ENCODE peak calls at places on chromosomes 7 and 10, in four cellular contexts. C is endothelial cell of umbilical vein, R is lower lobe of right lung, L is neural progenitor cell. M is an unnamed sample. For H3K27me3, the result is how much of the 10 kb centered on the place peaks cover.

GRCh38 chr7:127652333-127653248 is 597 bp downstream of the SND1 start:
- DNase-seq in R (no peak), C (peak), L (no peak), M (no peak)

GRCh38 chr7:121510858-121511482 is 114.9 kb upstream of the FAM3C start:
- DNase-seq in C (peak), R (no peak), L (peak), M (no peak)

GRCh38 chr7:37333075-37333474 is 115.6 kb downstream of the ELMO1 start:
- DNase-seq in R (no peak), C (peak), L (no peak), M (no peak)

GRCh38 chr7:40306596-40306995 is 171.8 kb downstream of the SUGCT start:
- DNase-seq in R (no peak), C (peak), L (no peak), M (no peak)

GRCh38 chr7:31687024-31687423 is at the start of gene PPP1R17:
- DNase-seq in C (no peak), L (peak), R (no peak), M (peak)

GRCh38 chr10:22552888-22553378 is 161.4 kb downstream of the PIP4K2A start:
- DNase-seq in R (no peak), C (no peak), L (peak), M (no peak)

GRCh38 chr7:97731736-97732370 is at the start of gene TAC1:
- DNase-seq in L (peak), C (no peak), R (peak), M (no peak)

GRCh38 chr7:129676017-129676897 is 64.7 kb downstream of the NRF1 start:
- DNase-seq in L (no peak), R (no peak), C (no peak), M (no peak)

GRCh38 chr10:86966008-86966654 is 2.2 kb upstream of the ADIRF start:
- DNase-seq in C (no peak), L (no peak), R (no peak), M (no peak)

GRCh38 chr7:24718977-24719491 is 38.2 kb downstream of the GSDME start:
- DNase-seq in L (no peak), C (no peak), R (no peak), M (no peak)

GRCh38 chr7:26090927-26091519 is 61.0 kb upstream of the NFE2L3 start:
- DNase-seq in L (peak), R (no peak), C (peak), M (no peak)

GRCh38 chr7:111012799-111013675 is 77.9 kb upstream of the LRRN3 start:
- DNase-seq in L (no peak), R (peak), C (peak), M (no peak)

GRCh38 chr10:102261196-102261595 is 15.9 kb downstream of the GBF1 start:
- DNase-seq in R (no peak), L (no peak), C (no peak), M (no peak)

GRCh38 chr10:77409697-77410471 is 227.7 kb downstream of the KCNMA1 start:
- DNase-seq in C (no peak), L (no peak), R (peak), M (no peak)

GRCh38 chr7:128676665-128677064 is 4.6 kb downstream of the GARIN1A start:
- DNase-seq in L (no peak), C (no peak), R (no peak), M (no peak)

GRCh38 chr10:69815099-69815498 is 13.4 kb downstream of the COL13A1 start:
- DNase-seq in R (no peak), C (no peak), L (no peak), M (no peak)

GRCh38 chr7:47609803-47610452 is 28.0 kb upstream of the TNS3 start:
- DNase-seq in R (no peak), C (no peak), L (no peak), M (peak)

DNA sequence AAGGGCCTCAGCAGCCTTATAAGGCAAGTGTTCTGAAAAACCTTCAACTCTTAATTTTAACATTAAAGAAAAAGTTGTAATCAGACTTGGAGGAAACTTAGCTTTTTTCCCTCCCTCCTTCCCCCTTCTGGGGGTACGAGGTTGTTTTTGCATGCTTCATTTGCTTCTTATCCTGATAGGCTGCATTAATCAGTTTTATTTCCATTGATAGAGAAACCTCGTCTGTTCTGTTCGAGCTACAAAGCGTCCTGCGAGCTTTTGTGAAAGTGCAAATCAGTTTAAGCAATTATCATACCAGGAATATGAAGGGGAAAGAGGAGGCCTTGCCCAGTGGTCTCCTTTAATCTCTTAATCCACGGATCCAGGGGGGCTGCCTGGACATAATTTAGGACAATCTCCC is 7.5 kb downstream of the EMX2 start:
- DNase-seq in C (no peak), L (peak), R (no peak), M (no peak)
- H3K27me3 ChIP-seq in C (half or more), L (half or more), R (half or more), M (half or more)

DNA sequence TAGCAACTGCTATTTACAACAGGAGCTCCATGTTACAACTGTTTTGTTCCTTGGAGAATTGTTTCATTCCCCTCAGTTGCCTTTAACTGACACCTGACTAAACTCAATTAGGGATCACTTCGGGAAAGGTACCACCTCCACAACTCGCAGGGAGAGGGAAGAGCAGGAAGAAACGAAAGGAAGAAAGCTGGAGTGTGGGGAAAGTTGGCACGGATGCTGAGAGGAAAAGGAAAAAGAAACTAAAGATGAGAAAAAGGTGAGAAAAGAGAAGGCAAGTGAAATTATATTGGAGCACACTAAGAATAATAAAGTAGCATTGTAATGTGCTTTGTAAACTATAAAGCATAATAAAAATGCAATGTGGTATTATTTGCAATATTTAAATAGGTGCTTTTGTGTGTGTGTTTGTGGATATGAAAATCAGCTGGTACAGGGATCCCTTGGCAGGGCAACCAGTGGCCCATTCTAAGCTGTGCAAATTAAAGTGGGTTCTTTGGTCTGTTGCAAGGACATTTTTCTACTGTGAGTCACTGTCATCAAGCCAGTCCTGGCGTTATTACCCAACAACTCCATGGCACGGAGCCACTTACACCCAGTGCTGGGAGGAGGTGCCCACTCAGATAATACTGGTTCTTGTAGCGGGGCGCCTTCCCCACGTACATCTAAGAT is 45.9 kb downstream of the HIPK2 start:
- DNase-seq in R (peak), C (peak), L (no peak), M (peak)
- H3K27ac ChIP-seq in R (peak), C (peak), L (no peak), M (peak)

DNA sequence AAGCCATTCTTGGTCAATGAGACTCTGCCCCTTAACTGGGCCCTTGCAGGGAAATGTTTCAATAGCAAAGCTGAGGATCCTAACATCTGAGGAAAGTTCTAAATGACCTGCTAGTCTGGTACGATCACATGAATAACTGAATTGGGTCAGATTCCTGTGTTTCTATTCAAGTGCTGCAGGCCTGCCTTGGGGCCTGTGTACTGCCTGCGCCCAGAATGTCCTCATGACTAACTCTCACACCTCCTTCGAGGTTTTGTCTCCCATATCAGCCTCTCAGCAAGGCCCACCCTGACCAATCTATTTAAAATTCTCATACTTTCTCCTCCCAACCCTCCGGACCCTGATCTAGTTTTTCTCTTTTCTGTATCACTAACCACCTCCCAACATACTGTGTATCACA is 4.4 kb downstream of the JAZF1 start:
- DNase-seq in R (no peak), L (no peak), C (no peak), M (no peak)
- H3K4me3 ChIP-seq in R (no peak), L (no peak), C (no peak), M (no peak)

GRCh38 chr10:93061594-93062498 is 1.2 kb downstream of the CYP26C1 start:
- DNase-seq in L (no peak), R (no peak), C (no peak), M (no peak)
- H3K27me3 ChIP-seq in L (half or more), R (half or more), C (under half), M (half or more)

DNA sequence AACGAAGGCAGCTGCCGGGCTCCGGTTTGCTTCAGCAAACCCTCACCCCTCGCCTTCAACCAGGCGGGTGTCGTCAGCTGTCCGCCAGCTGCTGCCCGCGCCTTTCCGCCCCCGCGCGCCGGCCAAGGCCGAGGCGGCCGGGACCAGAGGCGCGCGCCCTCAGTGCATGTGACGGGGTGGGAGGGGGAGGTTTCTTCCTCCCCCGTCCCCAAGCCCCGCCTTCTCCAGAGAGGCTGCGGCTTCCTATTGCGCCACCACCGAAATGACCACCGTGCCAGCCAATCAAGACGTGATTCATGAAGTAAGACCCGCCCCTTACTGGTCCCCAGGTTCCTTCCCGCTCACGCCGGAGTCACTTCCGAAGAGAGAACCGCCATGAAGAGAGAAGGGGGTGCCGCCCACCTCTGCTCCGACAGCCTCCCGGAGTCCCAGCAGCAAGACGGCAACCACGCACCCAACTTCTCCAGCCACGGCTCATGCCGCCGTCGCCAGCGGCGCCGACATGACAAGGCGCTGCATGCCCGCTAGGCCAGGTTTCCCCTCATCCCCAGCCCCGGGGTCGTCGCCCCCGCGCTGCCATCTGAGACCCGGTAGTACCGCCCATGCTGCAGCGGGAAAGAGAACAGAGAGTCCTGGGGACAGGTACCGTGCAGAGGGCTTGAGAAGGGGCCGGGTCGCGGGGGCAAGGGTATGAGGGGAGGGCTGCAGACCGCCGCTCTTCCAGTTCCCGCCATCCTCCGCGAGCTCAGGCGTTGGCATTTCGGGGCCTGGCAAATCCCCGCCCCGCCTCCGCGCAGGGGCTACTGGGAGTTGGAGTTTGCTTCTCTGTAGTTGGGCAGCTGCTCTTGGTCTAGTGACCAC is at the start of gene SLF2:
- DNase-seq in C (peak), R (peak), L (peak), M (peak)
- H3K27ac ChIP-seq in C (peak), R (peak), L (no peak), M (peak)

DNA sequence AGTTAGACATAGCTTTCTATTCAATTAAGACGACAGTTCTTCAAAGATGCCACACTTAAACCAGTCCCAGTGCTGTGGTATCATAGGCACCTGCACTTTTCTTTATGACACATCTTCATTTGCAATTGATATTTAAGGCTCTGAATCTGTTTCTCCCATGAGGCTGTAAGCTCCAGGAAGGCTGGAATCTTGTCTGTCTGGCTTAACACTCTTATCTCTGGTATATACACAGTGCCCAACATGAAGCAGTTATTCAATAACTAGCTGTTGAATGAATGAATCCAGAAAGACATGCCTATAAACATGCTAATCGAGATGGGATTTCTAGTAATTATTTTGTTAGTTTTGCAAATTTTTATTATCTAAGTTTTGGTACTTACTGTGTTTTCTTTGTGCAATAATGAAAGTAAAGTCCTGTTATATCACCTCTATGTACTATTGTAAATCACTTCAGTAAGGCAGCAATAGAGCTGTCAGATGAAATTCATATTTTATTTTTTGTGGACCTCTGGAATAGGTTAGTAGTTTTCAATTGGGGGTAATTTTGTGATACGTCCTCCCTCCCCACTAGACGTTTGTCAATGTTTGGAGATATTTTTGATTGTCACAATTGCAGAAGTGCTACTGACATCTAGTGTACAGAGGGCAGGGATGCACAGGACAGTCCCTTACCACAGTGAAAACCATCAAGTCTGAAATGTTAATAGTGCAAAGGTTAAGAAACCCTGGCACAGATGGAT is 51.3 kb upstream of the STEAP4 start:
- DNase-seq in C (no peak), R (no peak), L (no peak), M (no peak)
- H3K4me3 ChIP-seq in C (no peak), R (no peak), L (no peak), M (peak)

GRCh38 chr7:157738064-157738460 is 401.3 kb downstream of the DNAJB6 start:
- DNase-seq in L (peak), R (no peak), C (no peak), M (no peak)

GRCh38 chr7:157736341-157736740 is 399.5 kb downstream of the DNAJB6 start:
- DNase-seq in L (no peak), R (no peak), C (no peak), M (no peak)

GRCh38 chr7:157734926-157735640 is 398.3 kb downstream of the DNAJB6 start:
- DNase-seq in R (no peak), L (no peak), C (no peak), M (no peak)

GRCh38 chr7:157737151-157738063 is 400.6 kb downstream of the DNAJB6 start:
- DNase-seq in R (no peak), C (no peak), L (peak), M (no peak)

GRCh38 chr7:157735826-157736225 is 399.0 kb downstream of the DNAJB6 start:
- DNase-seq in L (no peak), C (no peak), R (no peak), M (no peak)
- H3K27me3 ChIP-seq in L (half or more), C (under half), R (under half), M (half or more)

GRCh38 chr10:110357871-110358270 is 53.2 kb upstream of the SMNDC1 start:
- DNase-seq in L (no peak), R (no peak), C (no peak), M (no peak)

GRCh38 chr10:110360857-110361474 is 56.2 kb upstream of the SMNDC1 start:
- DNase-seq in C (no peak), R (no peak), L (no peak), M (no peak)

GRCh38 chr10:110358278-110358677 is 53.6 kb upstream of the SMNDC1 start:
- DNase-seq in L (no peak), R (no peak), C (no peak), M (no peak)

GRCh38 chr10:110357252-110357780 is 52.6 kb upstream of the SMNDC1 start:
- DNase-seq in R (no peak), L (no peak), C (no peak), M (no peak)

DNA sequence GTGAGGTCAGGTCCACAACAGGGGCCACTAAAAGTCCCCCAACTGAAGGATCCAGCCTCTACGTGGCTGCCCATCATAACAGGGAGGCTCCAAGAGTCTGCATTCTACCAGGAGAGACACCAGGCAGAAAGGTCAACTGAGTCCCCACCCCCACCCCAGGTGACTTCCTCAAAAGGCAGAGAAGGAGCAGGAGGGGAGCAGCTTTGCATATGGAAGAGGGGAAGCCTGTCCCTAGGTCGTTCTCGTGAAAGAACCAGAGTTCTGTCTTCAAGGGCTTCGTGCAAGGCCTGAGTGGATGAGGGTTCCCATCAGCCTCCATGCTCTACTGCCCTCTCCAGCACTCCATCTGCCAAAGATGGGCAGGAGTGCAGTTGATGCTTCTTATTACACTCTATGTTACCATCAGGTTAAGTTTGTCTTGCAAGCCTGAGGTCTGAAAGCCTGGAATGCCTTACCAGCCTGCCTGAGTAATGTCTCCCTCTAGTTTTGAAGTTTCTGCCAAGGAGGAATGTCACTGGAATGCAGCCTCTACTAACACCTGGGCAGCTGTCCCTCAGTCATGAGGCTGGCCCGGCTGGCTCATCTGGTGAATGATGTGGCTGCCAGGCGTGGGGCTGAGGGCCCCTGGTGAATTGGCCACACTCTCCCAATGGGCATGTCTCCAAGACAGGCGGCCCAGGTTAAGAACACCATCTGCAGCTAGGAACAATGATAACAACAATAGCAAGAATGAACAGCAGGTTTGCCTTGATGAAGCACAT is 54.3 kb upstream of the SMNDC1 start:
- DNase-seq in L (no peak), R (no peak), C (no peak), M (peak)
- H3K27ac ChIP-seq in L (no peak), R (no peak), C (no peak), M (no peak)